ENCODE peak calls at places on chromosomes 3 and 15, in ten cellular contexts. N is HepG2, D is fibroblast of pulmonary artery, Y is BJ, M is cardiac fibroblast, R is heart right ventricle, K is GM12865, S is mammary epithelial cell, O is left ventricle myocardium inferior, X is kidney epithelial cell. V is an unnamed sample.

GRCh38 chr15:70018646-70019600 is 78.8 kb downstream of the TLE3 start:
- DNase-seq in N (no peak), D (no peak), Y (no peak), M (no peak), R (no peak), K (peak), S (no peak), O (no peak), X (no peak), V (no peak)

GRCh38 chr15:77013786-77014136 is 18.8 kb downstream of the PSTPIP1 start:
- DNase-seq in N (no peak), D (no peak), Y (no peak), M (no peak), R (no peak), K (peak), S (peak), O (no peak), X (no peak), V (no peak)

GRCh38 chr3:156716105-156716862 is 41.9 kb downstream of the TIPARP start:
- DNase-seq in N (no peak), D (no peak), Y (no peak), M (no peak), R (no peak), K (no peak), S (no peak), O (no peak), X (no peak), V (no peak)

GRCh38 chr3:11185564-11186317 is 31.4 kb downstream of the HRH1 start:
- DNase-seq in N (no peak), D (peak), Y (peak), M (peak), R (peak), K (no peak), S (peak), O (peak), X (peak), V (peak)

GRCh38 chr3:178320481-178321352 is 215.5 kb upstream of the KCNMB2 start:
- DNase-seq in N (no peak), D (peak), Y (no peak), M (peak), R (peak), K (no peak), S (peak), O (peak), X (peak), V (peak)

GRCh38 chr3:161221881-161222600 is 930 bp downstream of the NMD3 start:
- DNase-seq in N (no peak), D (peak), Y (no peak), M (peak), R (no peak), K (peak), S (no peak), O (no peak), X (no peak), V (no peak)

GRCh38 chr3:105868450-105868744 is 415 bp downstream of the CBLB start:
- DNase-seq in N (peak), D (peak), Y (no peak), M (peak), R (peak), K (peak), S (no peak), O (peak), X (no peak), V (no peak)

GRCh38 chr3:197231326-197231725 is 67.1 kb downstream of the DLG1 start:
- DNase-seq in N (no peak), D (no peak), Y (no peak), M (no peak), R (no peak), K (no peak), S (no peak), O (no peak), X (no peak), V (no peak)

GRCh38 chr15:92631721-92632120 is 23.9 kb downstream of the FAM174B start:
- DNase-seq in N (no peak), D (no peak), Y (no peak), M (no peak), R (no peak), K (no peak), S (no peak), O (no peak), X (no peak), V (no peak)

GRCh38 chr15:89299896-89300295 is 34.7 kb downstream of the POLG start:
- DNase-seq in N (no peak), D (peak), Y (no peak), M (peak), R (no peak), K (no peak), S (no peak), O (no peak), X (no peak), V (peak)

GRCh38 chr3:71585126-71585525 is 1.6 kb upstream of the FOXP1 start:
- DNase-seq in N (no peak), D (no peak), Y (no peak), M (peak), R (no peak), K (no peak), S (no peak), O (no peak), X (no peak), V (no peak)

GRCh38 chr15:76160426-76161152 is 100.8 kb downstream of the TMEM266 start:
- DNase-seq in N (no peak), D (no peak), Y (no peak), M (no peak), R (no peak), K (no peak), S (no peak), O (peak), X (no peak), V (no peak)

GRCh38 chr3:99683876-99684275 is 45.5 kb downstream of the COL8A1 start:
- DNase-seq in N (no peak), D (no peak), Y (no peak), M (no peak), R (no peak), K (no peak), S (no peak), O (no peak), X (no peak), V (no peak)

GRCh38 chr3:99684678-99685077 is 46.3 kb downstream of the COL8A1 start:
- DNase-seq in N (no peak), D (no peak), Y (no peak), M (no peak), R (no peak), K (no peak), S (no peak), O (no peak), X (no peak), V (no peak)

GRCh38 chr3:99681512-99681911 is 43.1 kb downstream of the COL8A1 start:
- DNase-seq in N (no peak), D (no peak), Y (no peak), M (no peak), R (no peak), K (peak), S (no peak), O (no peak), X (no peak), V (no peak)

GRCh38 chr3:99683465-99683864 is 45.1 kb downstream of the COL8A1 start:
- DNase-seq in N (no peak), D (no peak), Y (no peak), M (no peak), R (no peak), K (no peak), S (no peak), O (no peak), X (no peak), V (no peak)

GRCh38 chr3:99681976-99682375 is 43.6 kb downstream of the COL8A1 start:
- DNase-seq in N (no peak), D (no peak), Y (no peak), M (no peak), R (no peak), K (no peak), S (no peak), O (no peak), X (no peak), V (no peak)
- H3K4me3 ChIP-seq in N (no peak), D (no peak), Y (no peak), M (no peak), R (no peak), K (no peak), S (no peak), O (no peak), X (no peak), V (no peak)

DNA sequence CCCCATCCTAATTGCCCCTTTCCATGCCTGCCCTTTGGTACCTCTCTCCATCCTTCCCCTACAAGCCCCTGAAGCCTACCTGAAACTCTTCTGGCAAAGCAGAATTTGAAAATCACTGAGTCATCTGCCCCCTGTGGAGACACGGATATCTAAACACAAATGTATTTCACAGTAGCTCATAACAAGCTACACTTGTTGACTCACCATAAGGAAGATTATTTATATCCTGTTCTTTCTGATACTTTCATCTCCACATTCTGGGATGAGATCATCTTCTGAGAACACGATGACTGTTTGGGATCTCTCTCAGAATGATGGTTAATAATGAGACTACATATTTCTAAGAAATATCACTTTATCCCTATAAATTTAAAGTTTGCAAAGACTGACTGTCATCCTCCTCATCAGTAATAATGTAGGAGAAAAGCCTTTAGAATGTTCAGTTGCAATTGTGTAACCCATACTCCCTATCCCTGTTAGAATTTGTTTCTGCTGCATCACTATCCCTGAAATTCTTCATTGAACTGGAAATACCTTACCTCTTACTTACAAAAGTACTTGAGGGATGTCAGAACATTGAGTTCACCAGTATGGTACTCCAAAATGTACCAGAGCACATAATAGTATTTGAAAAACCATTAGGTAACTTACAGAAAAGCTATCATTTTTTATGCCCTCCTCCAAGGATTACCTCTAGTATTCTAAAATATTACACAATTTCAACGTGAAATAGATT is 116.1 kb upstream of the IL12A start:
- DNase-seq in N (no peak), D (peak), Y (peak), M (peak), R (no peak), K (no peak), S (peak), O (no peak), X (no peak), V (peak)
- TF ChIP-seq CTCF in N (no peak), D (peak), Y (peak), M (peak), R (no peak), K (no peak), S (no peak), O (no peak), X (no peak), V (peak)

DNA sequence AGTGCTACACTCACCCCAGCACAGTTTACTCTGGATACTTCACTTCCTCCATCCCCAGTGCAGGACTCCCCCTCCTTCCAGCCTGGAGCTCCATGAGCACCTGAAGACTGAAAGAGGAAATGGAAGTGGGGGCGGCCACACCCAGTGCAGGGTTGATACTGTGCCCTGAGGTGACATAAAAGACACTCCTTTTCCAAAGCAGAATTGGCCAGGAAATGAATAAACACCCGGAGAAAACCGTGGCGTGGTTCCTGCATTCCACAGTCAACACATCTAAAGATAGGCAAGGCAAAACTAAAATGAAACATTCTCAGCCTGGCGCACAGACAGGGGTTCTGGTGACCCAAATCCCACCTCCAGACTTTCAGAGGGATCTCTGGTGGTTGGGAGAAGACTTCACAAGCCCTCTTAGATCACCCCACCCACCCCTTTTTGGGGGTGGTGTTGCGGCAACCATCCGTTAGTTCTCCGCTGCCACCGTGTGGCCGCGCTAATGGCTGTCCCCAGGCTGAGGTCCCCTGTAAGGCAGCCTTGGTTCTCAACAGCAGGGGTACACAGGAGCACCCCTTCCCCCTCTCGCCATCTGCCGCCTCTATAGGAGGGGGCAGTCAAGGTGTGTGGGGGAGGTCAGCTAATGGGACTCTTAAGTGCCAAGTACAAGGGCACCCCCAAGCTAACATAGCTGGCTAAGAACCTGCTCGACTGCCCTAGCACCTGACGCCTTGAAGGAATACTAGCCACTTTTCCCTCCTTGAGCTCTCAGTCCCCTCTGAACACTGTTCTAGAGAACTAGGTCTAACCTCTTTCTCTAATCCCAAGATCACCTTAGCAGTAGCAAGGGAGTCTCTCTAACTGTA is 2.6 kb upstream of the MST1R start:
- DNase-seq in N (peak), D (peak), Y (no peak), M (peak), R (peak), K (peak), S (peak), O (peak), X (no peak), V (no peak)
- H3K4me3 ChIP-seq in N (peak), D (peak), Y (peak), M (peak), R (peak), K (no peak), S (peak), O (peak), X (no peak), V (peak)

DNA sequence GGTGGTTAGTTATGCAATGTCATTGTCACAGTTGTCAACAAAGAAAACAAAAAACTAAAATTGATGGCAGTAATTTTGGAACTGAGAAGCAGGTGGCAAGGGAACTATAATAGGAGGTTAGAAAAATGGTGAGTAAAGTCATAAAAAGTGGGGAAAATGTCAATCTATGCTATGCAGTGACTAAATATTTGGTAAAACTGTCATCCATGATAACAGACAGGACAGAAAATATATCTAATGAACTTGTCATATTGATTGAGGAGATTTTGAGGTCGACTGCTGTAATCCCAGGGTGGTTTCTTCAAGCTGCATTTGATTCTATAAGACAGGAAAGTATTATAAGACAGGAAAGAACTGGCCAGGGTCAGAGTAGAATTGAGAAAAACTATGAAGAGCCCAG is 998.4 kb downstream of the IGSF11 start:
- DNase-seq in N (no peak), D (no peak), Y (no peak), M (no peak), R (no peak), K (no peak), S (no peak), O (no peak), X (no peak), V (no peak)
- TF ChIP-seq CTCF in N (no peak), D (no peak), Y (no peak), M (no peak), R (no peak), K (no peak), S (no peak), O (no peak), X (no peak), V (no peak)

GRCh38 chr3:8769088-8769822 is at the start of gene OXTR:
- DNase-seq in N (peak), D (peak), Y (peak), M (peak), R (peak), K (peak), S (peak), O (peak), X (no peak), V (peak)
- H3K4me3 ChIP-seq in N (peak), D (peak), Y (peak), M (peak), R (peak), K (peak), S (peak), O (peak), X (peak), V (peak)

GRCh38 chr15:59394166-59394661 is 21.5 kb upstream of the MYO1E start:
- DNase-seq in N (no peak), D (no peak), Y (no peak), M (no peak), R (no peak), K (no peak), S (no peak), O (no peak), X (no peak), V (no peak)

GRCh38 chr15:59396211-59396610 is 23.5 kb upstream of the MYO1E start:
- DNase-seq in N (no peak), D (no peak), Y (no peak), M (no peak), R (no peak), K (no peak), S (no peak), O (no peak), X (no peak), V (no peak)

GRCh38 chr15:59399465-59400102 is 26.9 kb upstream of the MYO1E start:
- DNase-seq in N (no peak), D (no peak), Y (no peak), M (no peak), R (no peak), K (peak), S (no peak), O (no peak), X (no peak), V (no peak)

GRCh38 chr15:59398220-59398619 is 25.5 kb upstream of the MYO1E start:
- DNase-seq in N (no peak), D (no peak), Y (no peak), M (no peak), R (no peak), K (no peak), S (no peak), O (no peak), X (no peak), V (no peak)

DNA sequence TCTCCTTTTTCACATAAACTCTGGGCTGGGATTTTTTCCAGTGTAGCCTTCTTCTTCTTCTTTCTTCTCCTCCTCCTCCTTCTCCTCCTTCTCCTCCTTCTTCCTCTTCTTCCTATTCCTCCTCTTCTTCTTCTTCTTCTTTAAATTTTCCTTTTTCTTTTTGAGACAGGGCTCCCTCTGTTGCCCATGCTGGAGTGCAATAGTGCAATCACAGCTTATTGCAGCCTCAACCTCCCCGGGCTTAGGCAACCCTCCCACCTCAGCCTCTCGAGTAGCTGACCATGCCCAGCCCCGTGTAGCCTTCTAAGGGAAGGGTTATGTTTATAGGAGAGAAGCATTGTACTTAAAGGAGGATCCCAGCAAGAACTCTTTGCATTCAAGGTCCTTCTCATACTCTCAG is 24.0 kb upstream of the MYO1E start:
- DNase-seq in N (no peak), D (no peak), Y (no peak), M (no peak), R (no peak), K (no peak), S (no peak), O (no peak), X (no peak), V (no peak)
- TF ChIP-seq CTCF in N (no peak), D (no peak), Y (peak), M (no peak), R (no peak), K (no peak), S (no peak), O (no peak), X (no peak), V (no peak)

GRCh38 chr3:79018671-79019136 is 749.1 kb downstream of the ROBO1 start:
- DNase-seq in N (peak), D (peak), Y (no peak), M (peak), R (peak), K (peak), S (peak), O (peak), X (no peak), V (no peak)
- H3K4me3 ChIP-seq in N (peak), D (peak), Y (peak), M (peak), R (peak), K (peak), S (peak), O (peak), X (peak), V (peak)